ENCODE peak calls at places on chromosomes 3 and 15, in ten cellular contexts. I is fibroblast of the aortic adventitia; G is stimulated activated effector memory CD8-positive, alpha-beta T cell treated with anti-CD3 and anti-CD28 coated beads, Interleukin-12 subunit alpha, Interleukin-12 subunit beta, amount 100 ng/mL, for 72 hours; S is activated gamma-delta T cell treated with Interleukin-2 at 50 U/mL for 16 hours; J is AG09309; C is cardiac muscle cell; Y is cardiac fibroblast; E is activated naive CD4-positive, alpha-beta T cell; T is DMS79 treated with DMSO at 0.1 percent for 48 hours; V is activated T-cell treated with anti-CD3 and anti-CD28 coated beads for 48 hours. O is an unnamed sample.

GRCh38 chr3:188853896-188854295 is 317.9 kb upstream of the TPRG1 start:
- DNase-seq in J (no peak), C (no peak), T (no peak), V (no peak), S (no peak), Y (peak; percentile 72), I (peak; percentile 78), E (no peak), G (no peak), O (no peak)

GRCh38 chr15:28885630-28886430 is at the start of gene APBA2:
- DNase-seq in G (peak; percentile 56), V (peak; percentile 52), C (peak; percentile 66), J (no peak), I (peak; percentile 7), E (no peak), T (peak; percentile 18), S (peak; percentile 40), Y (peak; percentile 52), O (peak; percentile 24)

GRCh38 chr3:139672884-139673283 is 4.9 kb downstream of the NMNAT3 start:
- DNase-seq in I (no peak), G (no peak), C (no peak), T (no peak), V (no peak), E (no peak), S (no peak), J (no peak), Y (no peak), O (no peak)

GRCh38 chr3:197522183-197522715 is 33.5 kb downstream of the BDH1 start:
- DNase-seq in E (no peak), G (no peak), V (no peak), I (no peak), T (no peak), S (no peak), C (no peak), Y (no peak), J (no peak), O (no peak)

GRCh38 chr3:74651239-74651638 is 36.8 kb upstream of the CNTN3 start:
- DNase-seq in T (no peak), G (no peak), S (no peak), Y (peak; percentile 38), I (peak; percentile 18), J (no peak), V (no peak), C (no peak), E (no peak), O (no peak)

GRCh38 chr3:56795097-56795806 is 6.5 kb downstream of the ARHGEF3 start:
- DNase-seq in J (no peak), Y (peak; percentile 82), C (no peak), S (no peak), I (peak; percentile 77), G (no peak), T (no peak), V (no peak), E (no peak), O (no peak)

GRCh38 chr15:44010114-44010513 is 183.3 kb downstream of the WDR76 start:
- DNase-seq in J (peak; percentile 24), T (peak; percentile 23), G (no peak), E (no peak), V (no peak), C (no peak), I (peak; percentile 90), S (no peak), Y (peak; percentile 73), O (no peak)

GRCh38 chr3:124741027-124741426 is 10.8 kb downstream of the UMPS start:
- DNase-seq in V (no peak), E (no peak), C (no peak), S (no peak), Y (peak; percentile 22), I (peak; percentile 68), J (no peak), T (no peak), G (no peak), O (no peak)

GRCh38 chr3:9820543-9820942 is 10.5 kb downstream of the TTLL3 start:
- DNase-seq in T (no peak), V (no peak), I (no peak), S (no peak), E (no peak), C (no peak), J (no peak), Y (no peak), G (no peak), O (no peak)

GRCh38 chr15:44295909-44296420 is 7.4 kb downstream of the GOLM2 start:
- DNase-seq in V (no peak), Y (peak; percentile 19), E (no peak), I (no peak), J (no peak), G (no peak), T (no peak), S (no peak), C (no peak), O (no peak)

GRCh38 chr3:77256584-77257488 is 216.9 kb downstream of the ROBO2 start:
- DNase-seq in J (no peak), T (peak; percentile 86), S (no peak), C (no peak), Y (no peak), E (no peak), V (no peak), I (no peak), G (no peak), O (no peak)

GRCh38 chr3:36060950-36061349 is 319.4 kb upstream of the STAC start:
- DNase-seq in E (no peak), J (no peak), G (no peak), S (no peak), Y (no peak), I (no peak), V (no peak), C (no peak), T (peak; percentile 43), O (no peak)

GRCh38 chr15:74723754-74724334 is 1.5 kb downstream of the CYP1A1 start:
- DNase-seq in G (no peak), Y (peak; percentile 68), E (no peak), V (no peak), T (peak; percentile 32), J (no peak), C (peak; percentile 78), I (peak; percentile 71), S (no peak), O (peak; percentile 47)

O was measured in NCI-H526.